ENCODE peak calls at places on chromosome 13, in six cellular contexts. Q is body of pancreas, O is neural progenitor cell, Z is lower lobe of right lung, T is tibial artery, V is esophagus squamous epithelium. D is an unnamed sample. For H3K36me3, the result is how much of the 10 kb centered on the place peaks cover.

GRCh38 chr13:25171170-25171516 is 945 bp downstream of the AMER2 start:
- DNase-seq in O (no peak), T (no peak), V (no peak), Z (no peak), Q (no peak), D (no peak)

GRCh38 chr13:74158606-74159352 is 24.6 kb upstream of the KLF12 start:
- DNase-seq in Q (no peak), V (no peak), T (no peak), O (no peak), Z (no peak), D (no peak)

GRCh38 chr13:54133721-54134120 is 1105.1 kb downstream of the OLFM4 start:
- DNase-seq in V (no peak), T (no peak), O (no peak), Q (no peak), Z (no peak), D (no peak)

GRCh38 chr13:47100214-47100853 is 203.5 kb upstream of the HTR2A start:
- DNase-seq in O (no peak), Z (no peak), Q (no peak), V (no peak), T (no peak), D (no peak)

GRCh38 chr13:100735494-100735893 is 60.9 kb upstream of the TMTC4 start:
- DNase-seq in Q (no peak), V (no peak), Z (no peak), T (no peak), O (no peak), D (no peak)

GRCh38 chr13:46982856-46983582 is 86.2 kb upstream of the HTR2A start:
- DNase-seq in Z (no peak), Q (no peak), T (no peak), V (no peak), O (no peak), D (no peak)

GRCh38 chr13:21053231-21053630 is 8.2 kb downstream of the LATS2 start:
- DNase-seq in Q (no peak), Z (no peak), V (no peak), T (no peak), O (no peak), D (no peak)

GRCh38 chr13:84672616-84673015 is 790.3 kb upstream of the SLITRK1 start:
- DNase-seq in O (no peak), Z (no peak), V (no peak), Q (no peak), T (no peak), D (no peak)

GRCh38 chr13:44207476-44207875 is 166.1 kb upstream of the SERP2 start:
- DNase-seq in T (no peak), Q (no peak), Z (no peak), V (no peak), O (no peak), D (no peak)

GRCh38 chr13:75705395-75705794 is 69.3 kb downstream of the LMO7 start:
- DNase-seq in Z (no peak), T (no peak), Q (no peak), V (no peak), O (no peak), D (no peak)

GRCh38 chr13:26656919-26657318 is 99.4 kb downstream of the WASF3 start:
- DNase-seq in Z (no peak), T (no peak), Q (no peak), O (peak), V (no peak), D (no peak)

GRCh38 chr13:65959305-65959704 is 1270.8 kb downstream of the PCDH9 start:
- DNase-seq in V (no peak), O (no peak), Z (no peak), Q (no peak), T (no peak), D (no peak)

GRCh38 chr13:67355791-67356190 is 125.7 kb upstream of the PCDH9 start:
- DNase-seq in V (no peak), Z (no peak), Q (no peak), T (no peak), O (no peak), D (no peak)

GRCh38 chr13:49098771-49099512 is 121.2 kb upstream of the MLNR start:
- DNase-seq in O (peak), T (no peak), Q (no peak), Z (no peak), V (no peak), D (no peak)

GRCh38 chr13:46663644-46664043 is 110.7 kb downstream of the LRCH1 start:
- DNase-seq in Q (no peak), V (no peak), Z (no peak), T (no peak), O (no peak), D (no peak)

GRCh38 chr13:18960637-18961227 is 220.9 kb downstream of the TUBA3C start:
- DNase-seq in O (no peak), Q (no peak), T (no peak), Z (no peak), V (no peak), D (no peak)

GRCh38 chr13:105139380-105140285 is 1395.8 kb downstream of the EFNB2 start:
- DNase-seq in V (peak), T (peak), Z (peak), O (no peak), Q (peak), D (no peak)

GRCh38 chr13:19782049-19782726 is 557 bp downstream of the PSPC1 start:
- DNase-seq in Z (peak), V (no peak), O (peak), Q (peak), T (peak), D (peak)

GRCh38 chr13:76293751-76294150 is 592.5 kb downstream of the KCTD12 start:
- DNase-seq in Q (no peak), Z (no peak), V (no peak), T (no peak), O (no peak), D (no peak)

GRCh38 chr13:30256713-30257432 is 50.5 kb downstream of the KATNAL1 start:
- DNase-seq in O (no peak), T (no peak), Q (no peak), Z (no peak), V (no peak), D (no peak)

GRCh38 chr13:78468546-78469060 is 134.7 kb downstream of the POU4F1 start:
- DNase-seq in Q (no peak), V (no peak), Z (no peak), T (no peak), O (no peak), D (no peak)

GRCh38 chr13:102399791-102400618 is 1.8 kb downstream of the FGF14 start:
- DNase-seq in V (no peak), O (peak), T (no peak), Z (peak), Q (peak), D (no peak)

GRCh38 chr13:46369506-46370268 is 17.4 kb downstream of the RUBCNL start:
- DNase-seq in Q (no peak), O (no peak), T (no peak), V (no peak), Z (no peak), D (no peak)

GRCh38 chr13:113905018-113905417 is 41.1 kb upstream of the GAS6 start:
- DNase-seq in O (no peak), Z (no peak), V (no peak), Q (no peak), T (no peak), D (no peak)

GRCh38 chr13:94239135-94239534 is 240.3 kb downstream of the DCT start:
- DNase-seq in T (no peak), V (no peak), Q (no peak), Z (no peak), O (no peak), D (no peak)

GRCh38 chr13:110116072-110116487 is 190.9 kb downstream of the COL4A1 start:
- DNase-seq in Z (peak), V (no peak), O (peak), Q (peak), T (no peak), D (no peak)

GRCh38 chr13:114229486-114229885 is 5.2 kb upstream of the CDC16 start:
- DNase-seq in Z (no peak), V (no peak), Q (no peak), O (peak), T (no peak), D (no peak)

GRCh38 chr13:47661076-47661475 is 340.0 kb downstream of the SUCLA2 start:
- DNase-seq in O (no peak), T (no peak), Z (no peak), Q (no peak), V (no peak), D (no peak)

GRCh38 chr13:111183959-111184684 is 69.0 kb downstream of the ARHGEF7 start:
- DNase-seq in Z (no peak), O (no peak), Q (no peak), T (no peak), V (no peak), D (no peak)

GRCh38 chr13:43815204-43815603 is 28.4 kb upstream of the ENOX1 start:
- DNase-seq in Q (no peak), Z (no peak), T (no peak), O (no peak), V (no peak), D (no peak)

GRCh38 chr13:41465215-41465907 is 8.0 kb downstream of the RGCC start:
- DNase-seq in V (peak), Q (peak), T (no peak), O (no peak), Z (peak), D (no peak)

GRCh38 chr13:33193428-33193974 is 92.1 kb downstream of the STARD13 start:
- DNase-seq in Q (no peak), V (no peak), Z (no peak), T (no peak), O (peak), D (no peak)
- H3K4me3 ChIP-seq in Q (no peak), V (no peak), Z (no peak), T (no peak), O (no peak), D (no peak)

GRCh38 chr13:99330942-99331341 is 23.7 kb upstream of the GPR183 start:
- DNase-seq in Q (no peak), Z (no peak), T (no peak), V (no peak), O (no peak), D (no peak)

GRCh38 chr13:99331881-99332293 is 24.7 kb upstream of the GPR183 start:
- DNase-seq in Q (no peak), O (no peak), T (no peak), V (no peak), Z (no peak), D (no peak)

GRCh38 chr13:99327133-99327532 is 19.9 kb upstream of the GPR183 start:
- DNase-seq in O (no peak), Z (no peak), V (no peak), Q (no peak), T (no peak), D (no peak)

GRCh38 chr13:99327761-99328160 is 20.6 kb upstream of the GPR183 start:
- DNase-seq in T (no peak), O (no peak), V (no peak), Q (no peak), Z (no peak), D (no peak)

GRCh38 chr13:99329477-99329876 is 22.3 kb upstream of the GPR183 start:
- DNase-seq in Z (no peak), Q (no peak), O (no peak), T (no peak), V (no peak), D (no peak)
- H3K36me3 ChIP-seq in Z (under half), Q (under half), O (under half), T (under half), V (half or more), D (under half)

GRCh38 chr13:60074397-60074796 is 89.3 kb downstream of the DIAPH3 start:
- DNase-seq in T (no peak), Q (no peak), Z (no peak), O (no peak), V (no peak), D (no peak)
- H3K27ac ChIP-seq in T (no peak), Q (no peak), Z (no peak), O (no peak), V (no peak), D (no peak)

GRCh38 chr13:50133277-50133953 is 118.2 kb downstream of the KCNRG start:
- DNase-seq in T (no peak), O (peak), Q (no peak), Z (no peak), V (no peak), D (no peak)
- H3K4me3 ChIP-seq in T (no peak), O (peak), Q (no peak), Z (no peak), V (no peak), D (no peak)

DNA sequence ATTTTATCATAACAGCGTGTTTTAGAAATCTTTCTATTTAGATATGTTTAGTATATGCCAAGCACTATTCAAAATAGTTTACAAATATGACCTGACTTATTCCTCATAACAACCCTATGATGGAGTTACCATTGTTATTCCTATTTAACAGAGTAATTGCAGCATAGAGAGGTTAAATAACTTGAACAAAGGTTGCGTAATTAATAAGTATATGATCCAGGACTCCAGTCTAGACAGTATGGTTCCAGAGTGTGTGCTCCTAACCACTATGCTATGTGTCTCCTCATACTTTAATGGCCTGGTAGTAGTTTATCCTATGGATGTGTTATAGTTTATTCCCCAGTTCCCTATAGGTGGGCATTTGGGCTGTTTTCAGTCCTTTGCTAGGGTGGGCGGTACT is 145.3 kb downstream of the PAN3 start:
- DNase-seq in O (no peak), V (no peak), T (no peak), Z (no peak), Q (no peak), D (no peak)
- H3K36me3 ChIP-seq in O (under half), V (half or more), T (half or more), Z (half or more), Q (under half), D (half or more)

D was measured in suprapubic skin.